ENCODE peak calls at places on chromosome 2, in seven cellular contexts. Y, W, S, M, Q, L and Z are unnamed samples.

GRCh38 chr2:66430195-66430905 is 4.6 kb upstream of the MEIS1 start:
- DNase-seq in W (no peak), Q (no peak), L (no peak), S (no peak), Y (no peak), M (no peak), Z (no peak)

GRCh38 chr2:30224147-30224546 is 7.2 kb upstream of the LBH start:
- DNase-seq in L (no peak), W (no peak), M (no peak), Y (no peak), S (no peak), Q (no peak), Z (no peak)

GRCh38 chr2:64086347-64087082 is 57.7 kb downstream of the PELI1 start:
- DNase-seq in L (no peak), W (no peak), Q (no peak), S (no peak), M (no peak), Y (no peak), Z (no peak)

GRCh38 chr2:162768646-162769045 is 69.9 kb downstream of the KCNH7 start:
- DNase-seq in Q (no peak), M (no peak), Y (no peak), S (no peak), L (no peak), W (no peak), Z (no peak)

GRCh38 chr2:70941701-70942100 is 6.0 kb downstream of the ATP6V1B1 start:
- DNase-seq in Y (no peak), L (no peak), S (no peak), M (no peak), W (no peak), Q (no peak), Z (no peak)

GRCh38 chr2:121884515-121884915 is 129.1 kb downstream of the TSN start:
- DNase-seq in M (no peak), W (no peak), L (no peak), Q (no peak), S (no peak), Y (no peak), Z (no peak)

GRCh38 chr2:214713080-214713830 is 96.2 kb downstream of the BARD1 start:
- DNase-seq in W (no peak), Q (no peak), M (peak), S (no peak), Y (no peak), L (peak), Z (no peak)

GRCh38 chr2:136920652-136921333 is 155.4 kb downstream of the THSD7B start:
- DNase-seq in Y (no peak), W (peak), M (no peak), Q (no peak), S (no peak), L (no peak), Z (no peak)

GRCh38 chr2:241770936-241771285 is 5.7 kb upstream of the GAL3ST2 start:
- DNase-seq in L (no peak), M (no peak), W (no peak), Q (no peak), Y (no peak), S (no peak), Z (no peak)

GRCh38 chr2:167729911-167730310 is 517.5 kb downstream of the STK39 start:
- DNase-seq in Y (no peak), W (no peak), M (no peak), S (no peak), Q (no peak), L (no peak), Z (no peak)

GRCh38 chr2:181047829-181048228 is 67.4 kb downstream of the UBE2E3 start:
- DNase-seq in Y (no peak), L (no peak), S (no peak), W (no peak), Q (no peak), M (no peak), Z (no peak)

GRCh38 chr2:152581360-152581759 is 135.9 kb downstream of the PRPF40A start:
- DNase-seq in Y (no peak), M (peak), L (peak), S (no peak), W (no peak), Q (no peak), Z (no peak)

GRCh38 chr2:112728384-112729175 is 7.8 kb downstream of the NT5DC4 start:
- DNase-seq in W (no peak), M (no peak), Y (no peak), Q (no peak), L (no peak), S (no peak), Z (no peak)

GRCh38 chr2:96529376-96530143 is 7.0 kb upstream of the ARID5A start:
- DNase-seq in Y (no peak), Q (no peak), S (no peak), W (no peak), L (no peak), M (no peak), Z (no peak)

GRCh38 chr2:96526615-96527014 is 9.9 kb upstream of the ARID5A start:
- DNase-seq in W (no peak), S (no peak), L (no peak), Q (no peak), Y (no peak), M (no peak), Z (no peak)

GRCh38 chr2:96527052-96527964 is 9.2 kb upstream of the ARID5A start:
- DNase-seq in L (no peak), Q (peak), M (no peak), W (peak), Y (no peak), S (no peak), Z (no peak)

GRCh38 chr2:96528680-96529375 is 7.7 kb upstream of the ARID5A start:
- DNase-seq in L (no peak), M (no peak), Y (no peak), Q (no peak), S (no peak), W (no peak), Z (no peak)

GRCh38 chr2:96527990-96528679 is 8.4 kb upstream of the ARID5A start:
- DNase-seq in L (no peak), Y (no peak), W (no peak), Q (peak), S (peak), M (peak), Z (no peak)
- H3K4me3 ChIP-seq in L (no peak), Y (no peak), W (no peak), Q (peak), S (peak), M (no peak), Z (peak)

GRCh38 chr2:45237850-45238542 is 228.7 kb upstream of the SIX2 start:
- DNase-seq in L (peak), Y (peak), M (no peak), W (peak), S (no peak), Q (peak), Z (no peak)
- TF ChIP-seq CTCF in L (peak), Y (peak), M (no peak), W (peak), S (no peak), Q (peak), Z (peak)

DNA sequence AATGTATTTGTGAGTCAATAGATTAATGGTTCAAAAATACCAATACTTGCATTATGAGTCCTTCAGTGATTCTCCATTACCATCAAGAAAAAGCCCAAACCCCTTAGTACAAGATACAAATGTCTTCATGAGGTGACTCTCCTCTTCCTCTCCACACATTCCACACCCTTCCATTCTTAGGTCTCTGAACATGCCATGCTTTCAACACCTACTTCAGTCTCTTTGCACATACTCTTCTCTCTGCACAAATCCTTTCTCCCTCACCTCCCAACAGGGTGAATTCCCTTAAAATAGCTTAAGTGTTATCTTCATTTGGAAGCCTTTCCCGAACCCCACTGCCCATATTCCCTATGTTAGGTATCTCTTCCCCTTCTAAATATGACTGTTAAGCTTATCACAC is 131.9 kb downstream of the ERBB4 start:
- DNase-seq in W (no peak), M (no peak), Y (no peak), Q (no peak), L (no peak), S (no peak), Z (no peak)
- H3K4me3 ChIP-seq in W (no peak), M (no peak), Y (no peak), Q (no peak), L (no peak), S (no peak), Z (no peak)

DNA sequence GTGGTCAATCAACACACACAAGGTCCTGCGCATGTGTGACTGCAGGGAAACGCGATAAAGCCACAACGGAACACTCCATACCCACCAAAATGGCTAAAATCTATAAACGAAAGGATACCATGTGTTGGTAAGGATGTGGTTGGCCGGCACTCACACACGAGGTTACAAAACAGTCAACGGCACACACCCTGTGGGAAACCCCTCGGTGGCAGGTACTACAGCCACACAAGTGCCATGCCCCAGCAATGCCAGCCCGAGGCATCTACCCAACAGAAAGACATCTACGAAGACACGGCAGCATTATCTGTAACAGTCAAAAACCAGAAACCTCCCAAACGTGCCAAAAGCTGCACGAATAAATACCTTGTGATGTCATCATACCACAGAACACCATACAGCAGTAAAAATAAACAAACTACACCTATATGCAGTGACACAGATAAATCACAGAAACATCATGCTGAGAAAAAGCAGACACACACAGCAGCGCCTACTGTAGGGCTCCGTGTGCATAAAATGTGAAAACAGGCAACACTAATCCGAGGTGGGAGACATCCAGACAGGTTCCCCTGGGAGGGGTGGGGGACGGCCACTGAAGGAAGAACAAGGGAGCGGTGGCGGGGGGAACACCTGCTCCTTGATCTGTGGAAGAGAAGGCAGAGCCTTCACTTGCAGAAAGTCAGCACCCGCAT is 36.7 kb downstream of the HDAC4 start:
- DNase-seq in M (no peak), S (no peak), W (no peak), Y (no peak), Q (no peak), L (no peak), Z (no peak)
- TF ChIP-seq CTCF in M (no peak), S (no peak), W (no peak), Y (no peak), Q (no peak), L (no peak), Z (no peak)

GRCh38 chr2:207333599-207334308 is 168.0 kb upstream of the KLF7 start:
- DNase-seq in L (peak), Q (peak), S (no peak), W (no peak), Y (no peak), M (no peak), Z (no peak)
- H3K4me3 ChIP-seq in L (no peak), Q (peak), S (no peak), W (no peak), Y (no peak), M (no peak), Z (no peak)

DNA sequence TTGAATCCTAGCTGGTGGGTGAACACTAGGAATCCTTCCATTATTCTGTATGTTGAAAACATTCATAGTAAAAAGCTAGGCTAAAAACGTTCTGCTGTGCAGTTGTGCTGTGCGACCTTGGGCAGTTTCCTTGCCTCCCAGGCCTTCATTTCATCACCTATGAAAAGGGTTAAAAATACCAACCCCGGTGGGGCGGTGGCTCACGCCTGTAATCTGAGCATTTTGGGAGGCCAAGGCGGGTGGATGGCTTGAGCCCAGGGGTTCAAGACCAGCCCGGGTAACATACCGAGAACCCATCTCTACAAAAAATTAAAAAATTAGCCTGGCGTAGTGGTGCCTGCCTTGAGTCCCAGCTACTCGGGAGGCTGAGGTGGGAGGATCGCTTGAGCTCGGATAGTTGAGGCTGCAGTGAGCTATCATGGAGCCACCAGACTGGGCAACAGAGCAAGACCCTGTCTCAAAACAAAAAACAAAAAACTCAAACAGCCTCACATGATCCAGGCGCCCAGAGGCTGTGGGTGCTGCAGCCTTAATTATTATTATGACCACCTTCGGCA is 2.9 kb upstream of the RRM2 start:
- DNase-seq in L (no peak), S (no peak), W (no peak), Y (no peak), Q (no peak), M (no peak), Z (no peak)
- TF ChIP-seq CTCF in L (no peak), S (no peak), W (no peak), Y (no peak), Q (no peak), M (no peak), Z (no peak)